ENCODE peak calls at places on chromosomes 2 and 18, in four cellular contexts. E is H1, X is K562, M is GM12878. K is an unnamed sample.

GRCh38 chr2:167712275-167712674 is 535.1 kb downstream of the STK39 start:
- DNase-seq in E (no peak), X (no peak), M (no peak), K (no peak)

GRCh38 chr2:170224692-170225091 is 46.7 kb downstream of the MYO3B start:
- DNase-seq in E (no peak), X (no peak), M (no peak), K (no peak)

GRCh38 chr2:43605079-43605655 is 9.3 kb upstream of the THADA start:
- DNase-seq in E (no peak), X (peak), M (no peak), K (peak)

GRCh38 chr2:208488668-208489564 is 82.3 kb downstream of the PTH2R start:
- DNase-seq in E (no peak), X (peak), M (no peak), K (no peak)

GRCh38 chr18:2948038-2948437 is 64.9 kb downstream of the LPIN2 start:
- DNase-seq in E (no peak), X (peak), M (no peak), K (peak)

GRCh38 chr18:34370704-34371405 is 146.1 kb upstream of the NOL4 start:
- DNase-seq in E (no peak), X (no peak), M (no peak), K (no peak)

GRCh38 chr18:54946149-54946581 is 13.1 kb downstream of the CCDC68 start:
- DNase-seq in E (no peak), X (peak), M (peak), K (peak)

GRCh38 chr2:207635468-207636200 is 10.4 kb upstream of the METTL21A start:
- DNase-seq in E (no peak), X (no peak), M (no peak), K (no peak)

GRCh38 chr18:31711365-31712035 is 27.1 kb upstream of the B4GALT6 start:
- DNase-seq in E (no peak), X (no peak), M (no peak), K (no peak)

GRCh38 chr2:112910865-112911264 is at the start of gene IL37:
- DNase-seq in E (no peak), X (no peak), M (no peak), K (no peak)

GRCh38 chr2:121088251-121089004 is 196.6 kb downstream of the TFCP2L1 start:
- DNase-seq in E (no peak), X (no peak), M (no peak), K (no peak)

GRCh38 chr2:104736026-104736425 is 117.9 kb upstream of the POU3F3 start:
- DNase-seq in E (no peak), X (no peak), M (no peak), K (no peak)

GRCh38 chr2:46058140-46058539 is 239.1 kb upstream of the EPAS1 start:
- DNase-seq in E (no peak), X (no peak), M (no peak), K (no peak)

GRCh38 chr18:9858642-9859041 is 27.1 kb upstream of the TXNDC2 start:
- DNase-seq in E (no peak), X (no peak), M (no peak), K (no peak)

GRCh38 chr2:28615691-28616090 is 119.8 kb downstream of the PLB1 start:
- DNase-seq in E (no peak), X (no peak), M (no peak), K (no peak)

GRCh38 chr2:240831594-240832204 is 11.7 kb upstream of the KIF1A start:
- DNase-seq in E (peak), X (no peak), M (no peak), K (no peak)

GRCh38 chr2:6863792-6864191 is 1.9 kb downstream of the CMPK2 start:
- DNase-seq in E (no peak), X (no peak), M (no peak), K (no peak)

GRCh38 chr2:200695178-200695930 is 109.5 kb downstream of the AOX1 start:
- DNase-seq in E (no peak), X (no peak), M (no peak), K (no peak)
- TF ChIP-seq HDAC6 in E (no peak), X (no peak), M (no peak), K (no peak)

DNA sequence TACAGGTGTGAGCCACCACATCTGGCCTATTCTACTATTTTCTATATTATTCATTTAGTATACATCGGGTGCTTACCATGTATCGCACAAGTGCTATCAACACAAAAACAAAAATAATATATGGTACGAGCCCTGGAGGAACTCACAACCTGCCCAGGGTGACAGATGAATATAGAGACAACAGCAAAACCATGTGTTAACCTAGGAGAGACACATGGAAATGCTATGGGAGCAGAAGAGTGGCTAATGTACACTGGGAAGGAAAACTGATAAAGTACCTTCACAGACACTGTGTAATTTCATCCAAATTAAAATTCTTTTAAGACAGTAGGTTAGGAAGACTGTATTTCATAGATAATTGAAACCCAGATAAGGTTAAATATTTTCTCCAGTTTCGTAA is 3.9 kb downstream of the SF3B6 start:
- DNase-seq in E (no peak), X (no peak), M (no peak), K (no peak)
- TF ChIP-seq ZNF274 in E (no peak), X (no peak), M (no peak), K (no peak)

DNA sequence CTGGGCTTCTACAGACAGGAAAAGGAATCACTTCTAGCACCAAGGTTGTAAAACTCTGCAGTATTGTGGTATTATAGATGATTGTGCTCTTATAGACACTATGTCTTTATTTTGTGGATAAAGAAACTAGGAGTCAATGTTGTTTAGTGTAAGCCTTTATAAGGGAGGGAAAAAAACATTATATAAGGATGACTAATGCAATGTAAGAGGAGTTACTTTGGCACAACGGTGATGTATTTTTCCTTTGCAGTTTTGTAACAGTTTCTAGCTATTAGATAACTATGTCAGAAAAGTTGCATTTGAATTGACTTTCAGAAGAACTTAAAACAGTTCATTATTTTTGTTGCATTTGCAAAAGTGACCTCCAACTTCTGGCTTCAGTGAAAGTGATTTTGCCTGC is 545.4 kb downstream of the CCDC85A start:
- DNase-seq in E (no peak), X (no peak), M (no peak), K (no peak)
- TF ChIP-seq YY1 in E (no peak), X (no peak), M (no peak), K (no peak)

GRCh38 chr2:196941398-196942078 is 15.0 kb upstream of the PGAP1 start:
- DNase-seq in E (no peak), X (no peak), M (no peak), K (no peak)
- TF ChIP-seq HDAC6 in E (no peak), X (no peak), M (no peak), K (no peak)

DNA sequence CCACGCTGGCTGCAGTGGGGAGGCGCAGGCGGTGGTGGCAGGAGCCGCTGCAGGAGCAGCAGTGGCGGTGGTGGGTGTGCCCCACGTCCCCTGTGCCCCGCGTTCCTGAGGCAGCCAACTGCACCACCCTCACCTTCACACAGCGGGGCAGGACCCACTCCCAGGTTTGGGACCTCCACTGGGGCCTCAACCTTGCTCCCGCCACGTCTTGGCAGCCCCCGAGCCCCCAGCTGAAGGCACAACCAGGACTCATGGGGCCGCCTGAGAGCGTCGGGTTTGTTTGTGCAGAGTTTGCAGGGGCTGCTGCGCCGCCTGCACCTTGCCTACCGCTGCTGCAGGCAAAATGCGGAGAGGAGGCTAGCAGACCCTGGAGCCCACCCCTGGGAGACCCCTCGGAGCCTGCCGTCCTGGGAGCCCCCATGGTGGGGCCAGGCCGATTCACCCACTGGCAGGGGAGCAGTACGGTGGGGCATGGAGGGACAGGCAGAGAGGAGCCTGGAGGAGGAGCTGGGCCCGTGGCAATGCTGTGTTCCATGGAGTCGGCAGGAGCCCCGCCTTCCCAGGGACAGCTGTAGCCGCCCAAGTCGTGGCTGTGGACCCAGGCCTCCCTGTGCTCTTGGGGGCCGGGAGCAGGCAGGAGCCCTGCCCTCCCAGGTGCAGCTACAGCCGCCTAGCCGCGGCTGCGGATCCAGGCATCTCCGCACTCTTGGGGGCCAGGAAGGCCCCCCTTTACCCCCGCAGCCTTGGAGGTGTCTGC is 14.7 kb upstream of the EML6 start:
- DNase-seq in E (peak), X (no peak), M (no peak), K (no peak)
- TF ChIP-seq ZNF274 in E (no peak), X (no peak), M (no peak), K (no peak)

GRCh38 chr2:201129044-201129505 is 13.1 kb downstream of the CFLAR start:
- DNase-seq in E (no peak), X (no peak), M (no peak), K (peak)
- TF ChIP-seq YY1 in E (no peak), X (no peak), M (peak), K (no peak)

GRCh38 chr2:11822746-11823411 is 76.4 kb downstream of the LPIN1 start:
- DNase-seq in E (no peak), X (no peak), M (no peak), K (peak)
- TF ChIP-seq HDAC6 in E (no peak), X (no peak), M (no peak), K (no peak)

GRCh38 chr2:218273908-218274249 is 3.6 kb downstream of the PNKD start:
- DNase-seq in E (no peak), X (no peak), M (no peak), K (no peak)
- TF ChIP-seq ZNF274 in E (no peak), X (no peak), M (no peak), K (no peak)